ENCODE peak calls at places on chromosomes 1 and 21, in ten cellular contexts. M, K, S, B, Y, T, I, J, Q and D are unnamed samples.

GRCh38 chr1:55252942-55253589 is 37.9 kb upstream of the USP24 start:
- DNase-seq in T (no peak), K (no peak), J (no peak), I (no peak), Y (no peak), S (peak; percentile 40), B (no peak), Q (no peak), M (no peak), D (no peak)

GRCh38 chr21:17732306-17732705 is 86.8 kb downstream of the C21orf91 start:
- DNase-seq in J (no peak), T (no peak), B (no peak), M (no peak), S (no peak), I (peak; percentile 30), Q (no peak), Y (no peak), K (no peak), D (no peak)

GRCh38 chr1:232174306-232174705 is 455.6 kb downstream of the SIPA1L2 start:
- DNase-seq in S (no peak), K (no peak), Q (no peak), B (no peak), Y (no peak), T (no peak), J (no peak), M (no peak), I (no peak), D (no peak)

GRCh38 chr1:162324391-162324790 is 52.3 kb downstream of the SPATA46 start:
- DNase-seq in K (no peak), S (no peak), Q (no peak), J (no peak), T (no peak), B (no peak), M (no peak), Y (no peak), I (peak; percentile 65), D (no peak)

GRCh38 chr1:117093870-117094621 is 27.5 kb downstream of the TRIM45 start:
- DNase-seq in M (peak; percentile 38), Y (no peak), S (peak; percentile 20), I (peak; percentile 95), Q (no peak), K (peak; percentile 66), B (no peak), T (no peak), J (peak; percentile 5), D (peak; percentile 55)

GRCh38 chr1:31227891-31228290 is 11.8 kb downstream of the NKAIN1 start:
- DNase-seq in S (no peak), T (no peak), B (no peak), Q (no peak), K (no peak), I (peak; percentile 20), Y (no peak), J (no peak), M (no peak), D (no peak)

GRCh38 chr1:185733818-185734709 is at the start of gene HMCN1:
- DNase-seq in K (peak; percentile 65), J (no peak), Y (peak; percentile 93), T (peak; percentile 59), I (peak; percentile 72), B (peak; percentile 93), S (peak; percentile 97), Q (peak; percentile 38), M (peak; percentile 65), D (peak; percentile 95)

GRCh38 chr1:12314328-12314903 is 84.6 kb downstream of the VPS13D start:
- DNase-seq in Y (no peak), T (no peak), B (no peak), M (no peak), I (peak; percentile 38), Q (no peak), J (peak; percentile 17), K (peak; percentile 7), S (peak; percentile 57), D (no peak)

GRCh38 chr1:6180215-6180577 is at the start of gene CHD5:
- DNase-seq in S (no peak), Q (peak; percentile 51), K (no peak), I (no peak), T (no peak), B (no peak), Y (peak; percentile 62), J (no peak), M (peak; percentile 40), D (peak; percentile 80)

GRCh38 chr1:23838401-23838866 is 13.2 kb upstream of the HMGCL start:
- DNase-seq in Y (peak; percentile 88), M (peak; percentile 82), T (peak; percentile 65), J (peak; percentile 72), Q (peak; percentile 88), K (peak; percentile 66), I (peak; percentile 33), B (peak; percentile 79), S (peak; percentile 79), D (peak; percentile 83)
- H3K4me3 ChIP-seq in Y (peak overlapping the region; percentile 44), M (peak overlapping the region; percentile 1), T (peak overlapping the region; percentile 45), J (peak overlapping the region; percentile 42), Q (peak overlapping the region; percentile 56), K (peak overlapping the region; percentile 23), I (peak overlapping the region; percentile 34), B (peak overlapping the region; percentile 33), S (peak overlapping the region; percentile 60), D (peak overlapping the region; percentile 67)

GRCh38 chr1:19665456-19666138 is 922 bp downstream of the HTR6 start:
- DNase-seq in J (no peak), Y (no peak), S (no peak), K (no peak), I (no peak), Q (no peak), B (no peak), M (no peak), T (no peak), D (peak; percentile 84)
- H3K4me1 ChIP-seq in J (peaks cover 7% of the 10 kb centered on the region), Y (no peaks in the 10 kb centered on the region), S (no peaks in the 10 kb centered on the region), K (peaks cover 2% of the 10 kb centered on the region), I (no peaks in the 10 kb centered on the region), Q (peaks cover 9% of the 10 kb centered on the region), B (peaks cover 19% of the 10 kb centered on the region), M (no peaks in the 10 kb centered on the region), T (peaks cover 5% of the 10 kb centered on the region), D (peaks cover 1% of the 10 kb centered on the region)

GRCh38 chr1:94907161-94907560 is 19.7 kb downstream of the CNN3 start:
- DNase-seq in K (no peak), Q (no peak), S (peak; percentile 48), B (no peak), I (no peak), T (no peak), M (no peak), J (no peak), Y (no peak), D (no peak)
- H3K4me3 ChIP-seq in K (no peak overlapping the region), Q (no peak overlapping the region), S (no peak overlapping the region), B (no peak overlapping the region), I (no peak overlapping the region), T (no peak overlapping the region), M (no peak overlapping the region), J (no peak overlapping the region), Y (no peak overlapping the region), D (no peak overlapping the region)

DNA sequence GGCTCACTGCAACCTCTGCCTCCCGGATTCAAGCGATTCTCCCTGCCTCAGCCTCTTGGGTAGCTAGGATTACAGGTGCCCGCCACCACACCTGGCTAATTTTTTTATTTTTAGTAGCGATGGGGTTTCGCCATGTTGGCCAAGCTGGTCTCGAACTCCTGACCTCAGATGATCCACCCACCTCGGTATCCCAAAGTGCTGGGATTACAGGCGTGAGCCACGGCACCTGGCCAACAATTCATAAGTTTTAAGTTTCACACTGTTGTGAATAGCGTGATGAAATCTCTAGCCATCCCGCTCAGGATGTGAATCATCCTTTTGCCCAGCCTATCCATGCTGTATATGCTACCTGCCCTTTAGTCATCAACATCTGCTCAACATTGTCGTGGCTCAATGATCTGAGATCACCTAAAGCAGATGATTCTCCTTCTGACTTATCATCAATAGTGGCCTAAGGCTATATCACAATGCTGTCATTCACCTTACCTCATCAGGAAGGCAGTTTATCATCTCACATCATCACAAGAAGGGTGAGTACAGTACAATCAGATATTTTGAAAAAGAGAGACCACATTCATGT is 2.6 kb downstream of the PFDN2 start:
- DNase-seq in M (no peak), S (peak; percentile 84), J (no peak), B (no peak), T (no peak), Q (no peak), I (peak; percentile 96), K (no peak), Y (no peak), D (no peak)
- H3K4me1 ChIP-seq in M (peaks cover 25% of the 10 kb centered on the region), S (peaks cover 9% of the 10 kb centered on the region), J (peaks cover 35% of the 10 kb centered on the region), B (peaks cover 62% of the 10 kb centered on the region), T (peaks cover 8% of the 10 kb centered on the region), Q (peaks cover 50% of the 10 kb centered on the region), I (peaks cover 15% of the 10 kb centered on the region), K (peaks cover 12% of the 10 kb centered on the region), Y (peaks cover 16% of the 10 kb centered on the region), D (peaks cover 8% of the 10 kb centered on the region)